ENCODE peak calls at places on chromosomes 1 and 21, in seven cellular contexts. One of them, this sample, is unnamed.

GRCh38 chr1:25355841-25356395 is 17.8 kb downstream of the TMEM50A start:
- DNase-seq in non-pigmented ciliary epithelial cell: no peak
- DNase-seq in activated CD4-positive, alpha-beta memory T cell treated with anti-CD3 and anti-CD28 coated beads, Interleukin-2, amount 10 ng/mL, durations not matched to agents 7 days and 5 days: no peak
- DNase-seq in NCI-H1092 treated with DMSO at 0.1 percent for 48 hours: no peak
- DNase-seq in GM13976: no peak
- DNase-seq in right atrium auricular region: no peak
- DNase-seq in hippocampal formation: no peak
- DNase-seq in this sample: no peak

GRCh38 chr1:81414417-81415087 is 386.2 kb upstream of the ADGRL2 start:
- DNase-seq in activated CD4-positive, alpha-beta memory T cell treated with anti-CD3 and anti-CD28 coated beads, Interleukin-2, amount 10 ng/mL, durations not matched to agents 7 days and 5 days: no peak
- DNase-seq in NCI-H1092 treated with DMSO at 0.1 percent for 48 hours: peak
- DNase-seq in right atrium auricular region: peak
- DNase-seq in non-pigmented ciliary epithelial cell: no peak
- DNase-seq in GM13976: peak
- DNase-seq in hippocampal formation: no peak
- DNase-seq in this sample: peak

GRCh38 chr21:42991992-42992740 is 17.8 kb downstream of the PKNOX1 start:
- DNase-seq in right atrium auricular region: peak
- DNase-seq in NCI-H1092 treated with DMSO at 0.1 percent for 48 hours: no peak
- DNase-seq in activated CD4-positive, alpha-beta memory T cell treated with anti-CD3 and anti-CD28 coated beads, Interleukin-2, amount 10 ng/mL, durations not matched to agents 7 days and 5 days: no peak
- DNase-seq in non-pigmented ciliary epithelial cell: peak
- DNase-seq in hippocampal formation: no peak
- DNase-seq in GM13976: peak
- DNase-seq in this sample: no peak

GRCh38 chr21:45187646-45188045 is 100.0 kb downstream of the POFUT2 start:
- DNase-seq in GM13976: no peak
- DNase-seq in non-pigmented ciliary epithelial cell: no peak
- DNase-seq in right atrium auricular region: no peak
- DNase-seq in hippocampal formation: no peak
- DNase-seq in NCI-H1092 treated with DMSO at 0.1 percent for 48 hours: no peak
- DNase-seq in activated CD4-positive, alpha-beta memory T cell treated with anti-CD3 and anti-CD28 coated beads, Interleukin-2, amount 10 ng/mL, durations not matched to agents 7 days and 5 days: no peak
- DNase-seq in this sample: no peak

GRCh38 chr1:198788561-198789064 is 149.8 kb downstream of the PTPRC start:
- DNase-seq in NCI-H1092 treated with DMSO at 0.1 percent for 48 hours: no peak
- DNase-seq in right atrium auricular region: no peak
- DNase-seq in activated CD4-positive, alpha-beta memory T cell treated with anti-CD3 and anti-CD28 coated beads, Interleukin-2, amount 10 ng/mL, durations not matched to agents 7 days and 5 days: no peak
- DNase-seq in GM13976: peak
- DNase-seq in hippocampal formation: no peak
- DNase-seq in non-pigmented ciliary epithelial cell: no peak
- DNase-seq in this sample: no peak

GRCh38 chr21:43312751-43313169 is 114.2 kb downstream of the SIK1 start:
- DNase-seq in right atrium auricular region: no peak
- DNase-seq in hippocampal formation: no peak
- DNase-seq in GM13976: peak
- DNase-seq in NCI-H1092 treated with DMSO at 0.1 percent for 48 hours: no peak
- DNase-seq in non-pigmented ciliary epithelial cell: no peak
- DNase-seq in activated CD4-positive, alpha-beta memory T cell treated with anti-CD3 and anti-CD28 coated beads, Interleukin-2, amount 10 ng/mL, durations not matched to agents 7 days and 5 days: no peak
- DNase-seq in this sample: no peak

GRCh38 chr1:71717186-71717585 is 565.2 kb downstream of the NEGR1 start:
- DNase-seq in hippocampal formation: no peak
- DNase-seq in activated CD4-positive, alpha-beta memory T cell treated with anti-CD3 and anti-CD28 coated beads, Interleukin-2, amount 10 ng/mL, durations not matched to agents 7 days and 5 days: no peak
- DNase-seq in GM13976: no peak
- DNase-seq in right atrium auricular region: no peak
- DNase-seq in non-pigmented ciliary epithelial cell: no peak
- DNase-seq in NCI-H1092 treated with DMSO at 0.1 percent for 48 hours: no peak
- DNase-seq in this sample: no peak

GRCh38 chr1:211305044-211305443 is 21.6 kb upstream of the TRAF5 start:
- DNase-seq in non-pigmented ciliary epithelial cell: no peak
- DNase-seq in hippocampal formation: no peak
- DNase-seq in GM13976: peak
- DNase-seq in NCI-H1092 treated with DMSO at 0.1 percent for 48 hours: no peak
- DNase-seq in right atrium auricular region: no peak
- DNase-seq in activated CD4-positive, alpha-beta memory T cell treated with anti-CD3 and anti-CD28 coated beads, Interleukin-2, amount 10 ng/mL, durations not matched to agents 7 days and 5 days: peak
- DNase-seq in this sample: peak

GRCh38 chr1:30029677-30030076 is 693.7 kb downstream of the MATN1 start:
- DNase-seq in right atrium auricular region: peak
- DNase-seq in non-pigmented ciliary epithelial cell: no peak
- DNase-seq in GM13976: no peak
- DNase-seq in activated CD4-positive, alpha-beta memory T cell treated with anti-CD3 and anti-CD28 coated beads, Interleukin-2, amount 10 ng/mL, durations not matched to agents 7 days and 5 days: no peak
- DNase-seq in NCI-H1092 treated with DMSO at 0.1 percent for 48 hours: no peak
- DNase-seq in hippocampal formation: no peak
- DNase-seq in this sample: no peak

GRCh38 chr1:52413410-52414104 is 9.2 kb downstream of the PRPF38A start:
- DNase-seq in non-pigmented ciliary epithelial cell: no peak
- DNase-seq in hippocampal formation: no peak
- DNase-seq in GM13976: no peak
- DNase-seq in right atrium auricular region: no peak
- DNase-seq in activated CD4-positive, alpha-beta memory T cell treated with anti-CD3 and anti-CD28 coated beads, Interleukin-2, amount 10 ng/mL, durations not matched to agents 7 days and 5 days: no peak
- DNase-seq in NCI-H1092 treated with DMSO at 0.1 percent for 48 hours: no peak
- DNase-seq in this sample: no peak

GRCh38 chr1:51210055-51210454 is 26.0 kb upstream of the RNF11 start:
- DNase-seq in GM13976: no peak
- DNase-seq in NCI-H1092 treated with DMSO at 0.1 percent for 48 hours: no peak
- DNase-seq in right atrium auricular region: no peak
- DNase-seq in non-pigmented ciliary epithelial cell: no peak
- DNase-seq in hippocampal formation: no peak
- DNase-seq in activated CD4-positive, alpha-beta memory T cell treated with anti-CD3 and anti-CD28 coated beads, Interleukin-2, amount 10 ng/mL, durations not matched to agents 7 days and 5 days: no peak
- DNase-seq in this sample: no peak

GRCh38 chr1:214076341-214077035 is 88.7 kb downstream of the PROX1 start:
- DNase-seq in hippocampal formation: no peak
- DNase-seq in activated CD4-positive, alpha-beta memory T cell treated with anti-CD3 and anti-CD28 coated beads, Interleukin-2, amount 10 ng/mL, durations not matched to agents 7 days and 5 days: no peak
- DNase-seq in non-pigmented ciliary epithelial cell: no peak
- DNase-seq in GM13976: no peak
- DNase-seq in right atrium auricular region: no peak
- DNase-seq in NCI-H1092 treated with DMSO at 0.1 percent for 48 hours: peak
- DNase-seq in this sample: no peak

GRCh38 chr1:228148971-228149340 is 774 bp upstream of the GJC2 start:
- DNase-seq in right atrium auricular region: no peak
- DNase-seq in non-pigmented ciliary epithelial cell: no peak
- DNase-seq in GM13976: peak
- DNase-seq in hippocampal formation: no peak
- DNase-seq in NCI-H1092 treated with DMSO at 0.1 percent for 48 hours: no peak
- DNase-seq in activated CD4-positive, alpha-beta memory T cell treated with anti-CD3 and anti-CD28 coated beads, Interleukin-2, amount 10 ng/mL, durations not matched to agents 7 days and 5 days: no peak
- DNase-seq in this sample: no peak

GRCh38 chr21:21268061-21268471 is 269.9 kb downstream of the NCAM2 start:
- DNase-seq in GM13976: no peak
- DNase-seq in NCI-H1092 treated with DMSO at 0.1 percent for 48 hours: no peak
- DNase-seq in activated CD4-positive, alpha-beta memory T cell treated with anti-CD3 and anti-CD28 coated beads, Interleukin-2, amount 10 ng/mL, durations not matched to agents 7 days and 5 days: no peak
- DNase-seq in right atrium auricular region: no peak
- DNase-seq in hippocampal formation: no peak
- DNase-seq in non-pigmented ciliary epithelial cell: peak
- DNase-seq in this sample: no peak

GRCh38 chr1:77540501-77541161 is 141.8 kb downstream of the ZZZ3 start:
- DNase-seq in NCI-H1092 treated with DMSO at 0.1 percent for 48 hours: no peak
- DNase-seq in right atrium auricular region: no peak
- DNase-seq in non-pigmented ciliary epithelial cell: no peak
- DNase-seq in GM13976: no peak
- DNase-seq in hippocampal formation: no peak
- DNase-seq in activated CD4-positive, alpha-beta memory T cell treated with anti-CD3 and anti-CD28 coated beads, Interleukin-2, amount 10 ng/mL, durations not matched to agents 7 days and 5 days: no peak
- DNase-seq in this sample: no peak

GRCh38 chr1:116096013-116096618 is 15.1 kb upstream of the MAB21L3 start:
- DNase-seq in non-pigmented ciliary epithelial cell: no peak
- DNase-seq in right atrium auricular region: no peak
- DNase-seq in activated CD4-positive, alpha-beta memory T cell treated with anti-CD3 and anti-CD28 coated beads, Interleukin-2, amount 10 ng/mL, durations not matched to agents 7 days and 5 days: no peak
- DNase-seq in GM13976: no peak
- DNase-seq in hippocampal formation: no peak
- DNase-seq in NCI-H1092 treated with DMSO at 0.1 percent for 48 hours: no peak
- DNase-seq in this sample: no peak

GRCh38 chr1:99756598-99756997 is 9.8 kb downstream of the FRRS1 start:
- DNase-seq in activated CD4-positive, alpha-beta memory T cell treated with anti-CD3 and anti-CD28 coated beads, Interleukin-2, amount 10 ng/mL, durations not matched to agents 7 days and 5 days: no peak
- DNase-seq in right atrium auricular region: no peak
- DNase-seq in NCI-H1092 treated with DMSO at 0.1 percent for 48 hours: no peak
- DNase-seq in GM13976: no peak
- DNase-seq in hippocampal formation: no peak
- DNase-seq in non-pigmented ciliary epithelial cell: peak
- DNase-seq in this sample: no peak

GRCh38 chr1:182054698-182055326 is 6.7 kb downstream of the ZNF648 start:
- DNase-seq in NCI-H1092 treated with DMSO at 0.1 percent for 48 hours: peak
- DNase-seq in activated CD4-positive, alpha-beta memory T cell treated with anti-CD3 and anti-CD28 coated beads, Interleukin-2, amount 10 ng/mL, durations not matched to agents 7 days and 5 days: peak
- DNase-seq in right atrium auricular region: no peak
- DNase-seq in non-pigmented ciliary epithelial cell: no peak
- DNase-seq in GM13976: peak
- DNase-seq in hippocampal formation: peak
- DNase-seq in this sample: peak

GRCh38 chr1:33815061-33815460 is 48.8 kb upstream of the HMGB4 start:
- DNase-seq in hippocampal formation: no peak
- DNase-seq in GM13976: no peak
- DNase-seq in NCI-H1092 treated with DMSO at 0.1 percent for 48 hours: no peak
- DNase-seq in non-pigmented ciliary epithelial cell: peak
- DNase-seq in activated CD4-positive, alpha-beta memory T cell treated with anti-CD3 and anti-CD28 coated beads, Interleukin-2, amount 10 ng/mL, durations not matched to agents 7 days and 5 days: no peak
- DNase-seq in right atrium auricular region: no peak
- DNase-seq in this sample: no peak

GRCh38 chr1:40903106-40903505 is 40.9 kb upstream of the CITED4 start:
- DNase-seq in activated CD4-positive, alpha-beta memory T cell treated with anti-CD3 and anti-CD28 coated beads, Interleukin-2, amount 10 ng/mL, durations not matched to agents 7 days and 5 days: no peak
- DNase-seq in right atrium auricular region: no peak
- DNase-seq in non-pigmented ciliary epithelial cell: no peak
- DNase-seq in NCI-H1092 treated with DMSO at 0.1 percent for 48 hours: no peak
- DNase-seq in GM13976: no peak
- DNase-seq in hippocampal formation: no peak
- DNase-seq in this sample: no peak

GRCh38 chr1:12448746-12449177 is 169.2 kb downstream of the DHRS3 start:
- DNase-seq in activated CD4-positive, alpha-beta memory T cell treated with anti-CD3 and anti-CD28 coated beads, Interleukin-2, amount 10 ng/mL, durations not matched to agents 7 days and 5 days: no peak
- DNase-seq in GM13976: no peak
- DNase-seq in non-pigmented ciliary epithelial cell: no peak
- DNase-seq in NCI-H1092 treated with DMSO at 0.1 percent for 48 hours: no peak
- DNase-seq in hippocampal formation: no peak
- DNase-seq in right atrium auricular region: no peak
- DNase-seq in this sample: no peak

GRCh38 chr1:37704966-37705365 is 12.7 kb downstream of the CDCA8 start:
- DNase-seq in activated CD4-positive, alpha-beta memory T cell treated with anti-CD3 and anti-CD28 coated beads, Interleukin-2, amount 10 ng/mL, durations not matched to agents 7 days and 5 days: no peak
- DNase-seq in non-pigmented ciliary epithelial cell: no peak
- DNase-seq in hippocampal formation: no peak
- DNase-seq in NCI-H1092 treated with DMSO at 0.1 percent for 48 hours: no peak
- DNase-seq in right atrium auricular region: no peak
- DNase-seq in GM13976: no peak
- DNase-seq in this sample: no peak

GRCh38 chr21:26457817-26458216 is 115.3 kb downstream of the CYYR1 start:
- DNase-seq in hippocampal formation: no peak
- DNase-seq in GM13976: no peak
- DNase-seq in activated CD4-positive, alpha-beta memory T cell treated with anti-CD3 and anti-CD28 coated beads, Interleukin-2, amount 10 ng/mL, durations not matched to agents 7 days and 5 days: no peak
- DNase-seq in NCI-H1092 treated with DMSO at 0.1 percent for 48 hours: no peak
- DNase-seq in non-pigmented ciliary epithelial cell: no peak
- DNase-seq in right atrium auricular region: no peak
- DNase-seq in this sample: no peak

GRCh38 chr1:93668121-93668520 is 13.5 kb downstream of the BCAR3 start:
- DNase-seq in non-pigmented ciliary epithelial cell: no peak
- DNase-seq in activated CD4-positive, alpha-beta memory T cell treated with anti-CD3 and anti-CD28 coated beads, Interleukin-2, amount 10 ng/mL, durations not matched to agents 7 days and 5 days: no peak
- DNase-seq in GM13976: no peak
- DNase-seq in right atrium auricular region: no peak
- DNase-seq in NCI-H1092 treated with DMSO at 0.1 percent for 48 hours: no peak
- DNase-seq in hippocampal formation: no peak
- DNase-seq in this sample: no peak

GRCh38 chr1:54262244-54262643 is 62.3 kb downstream of the MRPL37 start:
- DNase-seq in NCI-H1092 treated with DMSO at 0.1 percent for 48 hours: no peak
- DNase-seq in activated CD4-positive, alpha-beta memory T cell treated with anti-CD3 and anti-CD28 coated beads, Interleukin-2, amount 10 ng/mL, durations not matched to agents 7 days and 5 days: no peak
- DNase-seq in non-pigmented ciliary epithelial cell: no peak
- DNase-seq in GM13976: no peak
- DNase-seq in right atrium auricular region: no peak
- DNase-seq in hippocampal formation: no peak
- DNase-seq in this sample: no peak

GRCh38 chr1:221824025-221824424 is 82.1 kb upstream of the DUSP10 start:
- DNase-seq in activated CD4-positive, alpha-beta memory T cell treated with anti-CD3 and anti-CD28 coated beads, Interleukin-2, amount 10 ng/mL, durations not matched to agents 7 days and 5 days: peak
- DNase-seq in right atrium auricular region: no peak
- DNase-seq in NCI-H1092 treated with DMSO at 0.1 percent for 48 hours: no peak
- DNase-seq in non-pigmented ciliary epithelial cell: no peak
- DNase-seq in hippocampal formation: no peak
- DNase-seq in GM13976: no peak
- DNase-seq in this sample: no peak

GRCh38 chr21:27129215-27129614 is 162.3 kb upstream of the ADAMTS5 start:
- DNase-seq in activated CD4-positive, alpha-beta memory T cell treated with anti-CD3 and anti-CD28 coated beads, Interleukin-2, amount 10 ng/mL, durations not matched to agents 7 days and 5 days: no peak
- DNase-seq in NCI-H1092 treated with DMSO at 0.1 percent for 48 hours: no peak
- DNase-seq in hippocampal formation: no peak
- DNase-seq in non-pigmented ciliary epithelial cell: no peak
- DNase-seq in GM13976: no peak
- DNase-seq in right atrium auricular region: no peak
- DNase-seq in this sample: no peak

GRCh38 chr21:42258150-42258884 is 39.4 kb downstream of the ABCG1 start:
- DNase-seq in GM13976: peak
- DNase-seq in non-pigmented ciliary epithelial cell: no peak
- DNase-seq in right atrium auricular region: peak
- DNase-seq in hippocampal formation: peak
- DNase-seq in NCI-H1092 treated with DMSO at 0.1 percent for 48 hours: peak
- DNase-seq in activated CD4-positive, alpha-beta memory T cell treated with anti-CD3 and anti-CD28 coated beads, Interleukin-2, amount 10 ng/mL, durations not matched to agents 7 days and 5 days: peak
- DNase-seq in this sample: peak

GRCh38 chr1:53328490-53329182 is 766 bp upstream of the LRP8 start:
- DNase-seq in non-pigmented ciliary epithelial cell: no peak
- DNase-seq in right atrium auricular region: no peak
- DNase-seq in GM13976: no peak
- DNase-seq in hippocampal formation: no peak
- DNase-seq in NCI-H1092 treated with DMSO at 0.1 percent for 48 hours: no peak
- DNase-seq in activated CD4-positive, alpha-beta memory T cell treated with anti-CD3 and anti-CD28 coated beads, Interleukin-2, amount 10 ng/mL, durations not matched to agents 7 days and 5 days: peak
- DNase-seq in this sample: no peak

GRCh38 chr1:9402717-9403116 is 110.0 kb downstream of the SPSB1 start:
- DNase-seq in activated CD4-positive, alpha-beta memory T cell treated with anti-CD3 and anti-CD28 coated beads, Interleukin-2, amount 10 ng/mL, durations not matched to agents 7 days and 5 days: no peak
- DNase-seq in GM13976: no peak
- DNase-seq in NCI-H1092 treated with DMSO at 0.1 percent for 48 hours: no peak
- DNase-seq in non-pigmented ciliary epithelial cell: no peak
- DNase-seq in hippocampal formation: no peak
- DNase-seq in right atrium auricular region: no peak
- DNase-seq in this sample: no peak

GRCh38 chr1:12435639-12436344 is 182.2 kb downstream of the DHRS3 start:
- DNase-seq in NCI-H1092 treated with DMSO at 0.1 percent for 48 hours: no peak
- DNase-seq in non-pigmented ciliary epithelial cell: no peak
- DNase-seq in activated CD4-positive, alpha-beta memory T cell treated with anti-CD3 and anti-CD28 coated beads, Interleukin-2, amount 10 ng/mL, durations not matched to agents 7 days and 5 days: peak
- DNase-seq in right atrium auricular region: no peak
- DNase-seq in GM13976: peak
- DNase-seq in hippocampal formation: no peak
- DNase-seq in this sample: no peak

GRCh38 chr1:194227157-194227556 is 1040.7 kb upstream of the B3GALT2 start:
- DNase-seq in hippocampal formation: no peak
- DNase-seq in non-pigmented ciliary epithelial cell: no peak
- DNase-seq in GM13976: no peak
- DNase-seq in activated CD4-positive, alpha-beta memory T cell treated with anti-CD3 and anti-CD28 coated beads, Interleukin-2, amount 10 ng/mL, durations not matched to agents 7 days and 5 days: no peak
- DNase-seq in NCI-H1092 treated with DMSO at 0.1 percent for 48 hours: no peak
- DNase-seq in right atrium auricular region: no peak
- DNase-seq in this sample: no peak

GRCh38 chr1:19010503-19010902 is 54.0 kb upstream of the IFFO2 start:
- DNase-seq in non-pigmented ciliary epithelial cell: no peak
- DNase-seq in hippocampal formation: no peak
- DNase-seq in GM13976: no peak
- DNase-seq in NCI-H1092 treated with DMSO at 0.1 percent for 48 hours: no peak
- DNase-seq in right atrium auricular region: no peak
- DNase-seq in activated CD4-positive, alpha-beta memory T cell treated with anti-CD3 and anti-CD28 coated beads, Interleukin-2, amount 10 ng/mL, durations not matched to agents 7 days and 5 days: no peak
- DNase-seq in this sample: no peak

This sample was measured in G401.